ENCODE peak calls at places on chromosome 2, in nine cellular contexts. N is heart left ventricle, P is upper lobe of left lung, H is ovary, R is SK-N-SH, Y is right cardiac atrium, S is stomach, F is breast epithelium, G is IMR-90. A is an unnamed sample. For H3K4me1, the result is how much of the 10 kb centered on the place peaks cover.

GRCh38 chr2:101608411-101609317 is 88.8 kb upstream of the MAP4K4 start:
- DNase-seq in G (no peak), Y (no peak), R (no peak), H (no peak), F (no peak), S (no peak), N (no peak), P (no peak), A (no peak)

GRCh38 chr2:113910110-113910717 is 20.3 kb downstream of the ACTR3 start:
- DNase-seq in H (no peak), S (no peak), P (no peak), G (peak), N (no peak), R (no peak), Y (no peak), F (no peak), A (no peak)

GRCh38 chr2:132582360-132582759 is 87.6 kb downstream of the LYPD1 start:
- DNase-seq in R (no peak), F (no peak), N (no peak), P (peak), H (no peak), Y (no peak), G (peak), S (peak), A (no peak)

GRCh38 chr2:44965684-44966083 is 24.2 kb downstream of the SIX3 start:
- DNase-seq in F (no peak), P (no peak), N (no peak), H (no peak), G (no peak), S (no peak), Y (no peak), R (no peak), A (no peak)

GRCh38 chr2:235002198-235003095 is 50.6 kb downstream of the SH3BP4 start:
- DNase-seq in Y (no peak), P (no peak), H (no peak), G (peak), R (no peak), N (no peak), F (no peak), S (no peak), A (no peak)

GRCh38 chr2:120831106-120831505 is 95.4 kb downstream of the GLI2 start:
- DNase-seq in S (no peak), P (no peak), N (no peak), G (no peak), H (no peak), R (no peak), F (no peak), Y (peak), A (no peak)

GRCh38 chr2:30433902-30434301 is 13.1 kb upstream of the LCLAT1 start:
- DNase-seq in R (no peak), N (no peak), F (no peak), S (no peak), G (no peak), P (no peak), Y (no peak), H (no peak), A (no peak)

GRCh38 chr2:174120346-174120745 is 128.0 kb downstream of the OLA1 start:
- DNase-seq in G (peak), R (no peak), S (no peak), P (no peak), F (no peak), Y (no peak), N (no peak), H (no peak), A (no peak)

GRCh38 chr2:68907232-68907922 is 36.2 kb upstream of the BMP10 start:
- DNase-seq in R (no peak), N (no peak), P (no peak), G (no peak), H (no peak), Y (no peak), S (no peak), F (no peak), A (no peak)

GRCh38 chr2:176096243-176096985 is 3.2 kb upstream of the HOXD12 start:
- DNase-seq in Y (no peak), P (no peak), S (no peak), N (no peak), F (no peak), R (no peak), H (no peak), G (no peak), A (no peak)

GRCh38 chr2:30351087-30351486 is 96.0 kb upstream of the LCLAT1 start:
- DNase-seq in Y (peak), P (no peak), S (no peak), N (peak), G (no peak), H (no peak), F (no peak), R (no peak), A (no peak)

GRCh38 chr2:191299866-191300265 is 54.7 kb downstream of the MYO1B start:
- DNase-seq in Y (no peak), R (no peak), H (no peak), F (no peak), N (no peak), P (no peak), S (no peak), G (no peak), A (no peak)

GRCh38 chr2:56940054-56940453 is 756.3 kb downstream of the CCDC85A start:
- DNase-seq in R (no peak), Y (no peak), S (no peak), G (no peak), H (no peak), P (no peak), F (no peak), N (no peak), A (no peak)

GRCh38 chr2:79511320-79511951 is 1.4 kb upstream of the CTNNA2 start:
- DNase-seq in G (peak), Y (no peak), S (peak), P (no peak), H (peak), N (peak), F (no peak), R (no peak), A (no peak)

GRCh38 chr2:199554026-199554425 is 96.3 kb upstream of the SATB2 start:
- DNase-seq in Y (no peak), H (no peak), R (no peak), N (no peak), F (no peak), G (no peak), S (no peak), P (no peak), A (no peak)

GRCh38 chr2:113102133-113102532 is 25.3 kb upstream of the IL1RN start:
- DNase-seq in H (no peak), Y (no peak), R (no peak), N (no peak), G (no peak), S (no peak), P (no peak), F (no peak), A (no peak)

GRCh38 chr2:9250091-9250490 is 43.5 kb downstream of the ASAP2 start:
- DNase-seq in F (no peak), P (no peak), N (no peak), R (no peak), H (no peak), Y (no peak), S (no peak), G (no peak), A (no peak)

GRCh38 chr2:9247177-9247576 is 40.6 kb downstream of the ASAP2 start:
- DNase-seq in R (peak), S (no peak), P (no peak), N (no peak), Y (no peak), G (no peak), F (no peak), H (no peak), A (no peak)

GRCh38 chr2:9248363-9248762 is 41.8 kb downstream of the ASAP2 start:
- DNase-seq in R (no peak), S (no peak), N (no peak), Y (no peak), P (no peak), H (no peak), G (no peak), F (no peak), A (no peak)

GRCh38 chr2:9249036-9249800 is 42.6 kb downstream of the ASAP2 start:
- DNase-seq in Y (no peak), S (peak), R (no peak), N (no peak), P (no peak), H (no peak), F (no peak), G (peak), A (no peak)

DNA sequence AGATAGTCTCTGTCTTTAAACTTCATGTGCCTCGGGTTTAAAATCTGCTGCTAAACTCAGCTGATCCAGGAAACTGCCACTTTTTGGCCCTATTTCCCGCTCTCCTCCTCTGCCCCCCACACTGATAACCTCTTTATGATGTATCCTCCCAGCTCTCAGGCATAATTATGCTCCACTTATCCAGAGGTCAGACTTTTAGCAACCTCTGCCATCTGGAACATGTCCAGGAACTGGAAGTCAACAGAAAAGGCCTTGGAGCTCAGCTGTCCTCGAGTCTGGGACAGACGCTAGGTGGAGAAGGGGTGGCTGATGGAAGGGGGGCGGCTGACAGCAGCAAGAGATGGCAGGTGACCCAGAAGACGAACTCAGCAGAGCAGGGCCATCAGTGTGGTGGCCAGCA is 41.2 kb downstream of the ASAP2 start:
- DNase-seq in R (peak), S (peak), Y (no peak), P (no peak), N (peak), H (no peak), G (no peak), F (no peak), A (no peak)
- H3K4me1 ChIP-seq in R (half or more), S (under half), Y (under half), P (under half), N (under half), H (under half), G (under half), F (under half), A (under half)

DNA sequence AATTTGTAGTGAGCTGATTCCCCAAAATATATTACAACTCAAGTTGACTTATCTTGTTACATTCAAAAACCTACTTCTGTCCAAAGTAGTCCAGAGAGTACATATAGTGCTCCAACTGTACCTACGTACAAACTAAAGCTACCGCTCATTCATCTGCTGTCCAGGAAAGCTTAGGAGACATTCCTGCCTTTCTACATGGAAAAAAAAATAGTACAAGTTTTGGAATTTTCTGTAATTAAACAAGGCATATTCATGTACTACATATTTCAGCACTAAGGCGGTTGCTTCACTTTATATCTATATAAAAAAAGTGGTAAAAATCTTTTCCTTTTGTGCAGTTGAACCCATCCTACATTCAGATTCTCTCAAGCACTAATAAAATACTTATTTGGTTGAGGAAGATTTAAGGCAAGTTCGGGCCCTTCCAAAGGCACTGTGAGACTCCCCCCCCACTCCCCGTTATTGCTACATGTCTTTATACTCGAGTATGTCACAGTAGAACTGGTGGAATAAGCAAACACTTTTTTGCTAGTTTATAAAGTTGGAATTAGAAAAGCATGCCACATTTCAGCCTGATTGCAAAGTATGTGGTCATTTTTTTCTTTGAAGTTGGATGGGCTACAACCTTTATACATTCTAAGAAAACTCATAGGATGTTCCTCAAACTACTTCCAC is 3.8 kb downstream of the ZFP36L2 start:
- DNase-seq in G (peak), N (no peak), R (no peak), F (no peak), H (no peak), P (no peak), Y (peak), S (no peak), A (no peak)
- H3K4me1 ChIP-seq in G (under half), N (under half), R (half or more), F (under half), H (under half), P (under half), Y (under half), S (under half), A (half or more)

GRCh38 chr2:66580343-66580954 is 145.5 kb downstream of the MEIS1 start:
- DNase-seq in R (no peak), H (no peak), P (no peak), F (no peak), Y (no peak), G (no peak), S (no peak), N (no peak), A (no peak)
- H3K4me1 ChIP-seq in R (under half), H (under half), P (under half), F (under half), Y (under half), G (under half), S (under half), N (under half), A (under half)

GRCh38 chr2:208020253-208020652 is 5.1 kb downstream of the PLEKHM3 start:
- DNase-seq in S (no peak), N (no peak), P (no peak), G (no peak), R (no peak), F (no peak), Y (no peak), H (no peak), A (no peak)

GRCh38 chr2:208010501-208010900 is 14.8 kb downstream of the PLEKHM3 start:
- DNase-seq in H (no peak), N (no peak), P (no peak), F (no peak), S (no peak), R (no peak), G (peak), Y (no peak), A (no peak)

GRCh38 chr2:208017721-208018120 is 7.6 kb downstream of the PLEKHM3 start:
- DNase-seq in G (no peak), P (no peak), R (no peak), Y (no peak), H (no peak), N (no peak), S (no peak), F (no peak), A (no peak)

GRCh38 chr2:208012449-208012848 is 12.9 kb downstream of the PLEKHM3 start:
- DNase-seq in S (peak), N (peak), P (peak), F (no peak), Y (no peak), R (no peak), G (no peak), H (no peak), A (no peak)

GRCh38 chr2:208015475-208015874 is 9.9 kb downstream of the PLEKHM3 start:
- DNase-seq in R (no peak), P (no peak), G (no peak), H (no peak), S (no peak), Y (no peak), N (no peak), F (no peak), A (no peak)
- H3K4me1 ChIP-seq in R (under half), P (under half), G (under half), H (under half), S (under half), Y (under half), N (under half), F (under half), A (under half)

GRCh38 chr2:10331033-10331701 is 28.5 kb downstream of the HPCAL1 start:
- DNase-seq in Y (peak), S (peak), P (peak), N (peak), G (no peak), R (no peak), H (no peak), F (peak), A (peak)
- H3K4me1 ChIP-seq in Y (under half), S (under half), P (half or more), N (under half), G (under half), R (half or more), H (under half), F (under half), A (under half)

DNA sequence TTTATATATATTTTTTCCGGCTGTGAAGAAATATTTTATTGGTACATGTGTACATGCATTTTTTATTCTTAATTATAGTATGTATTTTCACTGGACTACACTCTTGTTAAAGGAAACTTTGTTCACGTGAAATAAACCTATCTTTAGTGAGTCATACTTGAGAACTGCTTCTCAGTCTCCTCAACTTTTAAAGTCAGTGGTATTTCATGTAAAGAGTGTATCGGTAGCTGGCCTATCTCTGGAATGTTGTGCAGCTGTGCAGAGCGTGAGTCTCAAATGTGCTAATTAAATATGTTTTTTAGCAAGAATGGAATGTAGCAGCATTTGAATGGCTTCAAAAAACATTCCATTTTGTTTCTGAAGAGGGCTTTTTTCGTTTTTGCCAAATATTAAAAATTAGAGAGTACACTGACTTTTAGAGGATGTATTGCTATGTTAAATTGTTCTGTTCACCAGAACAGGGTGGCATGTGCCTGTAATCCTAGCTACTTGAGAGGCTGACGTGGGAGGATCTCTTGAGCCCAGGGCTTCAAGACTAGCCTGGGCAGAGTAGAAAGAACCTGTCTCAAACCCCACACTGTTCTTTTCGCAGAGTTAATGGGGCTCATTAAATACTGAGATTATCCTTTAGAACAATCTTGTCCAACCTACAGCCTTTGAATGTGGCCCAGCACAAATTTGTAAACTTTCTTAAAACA is 14.3 kb downstream of the SPTBN1 start:
- DNase-seq in N (no peak), S (no peak), R (no peak), G (peak), Y (no peak), F (no peak), H (no peak), P (peak), A (no peak)
- H3K4me1 ChIP-seq in N (half or more), S (under half), R (under half), G (under half), Y (under half), F (under half), H (under half), P (half or more), A (under half)

DNA sequence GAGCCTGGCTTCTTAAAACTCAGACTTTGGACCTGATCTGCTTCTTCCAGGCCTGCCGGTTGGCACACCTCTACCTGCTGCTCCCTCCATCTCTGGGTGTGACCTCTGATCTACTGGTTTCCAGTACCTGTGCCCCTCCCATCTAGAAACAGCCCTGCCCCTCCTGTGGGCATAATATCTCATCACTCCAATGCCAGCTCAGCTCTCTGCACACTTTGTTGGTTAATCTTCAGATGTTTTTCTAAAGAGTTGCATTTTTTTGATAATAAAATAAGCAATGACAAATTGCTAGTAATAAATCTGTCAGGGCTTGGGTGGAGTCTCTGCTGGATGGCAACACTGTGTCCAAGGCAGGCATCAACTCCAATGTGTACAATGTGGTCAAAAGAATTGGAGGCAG is 89.6 kb upstream of the PPP1CB start:
- DNase-seq in R (no peak), S (peak), P (no peak), F (no peak), H (no peak), Y (no peak), G (no peak), N (no peak), A (no peak)
- H3K4me1 ChIP-seq in R (half or more), S (half or more), P (half or more), F (under half), H (under half), Y (under half), G (under half), N (under half), A (half or more)

GRCh38 chr2:239247401-239248245 is 153.2 kb downstream of the HDAC4 start:
- DNase-seq in F (no peak), P (no peak), G (no peak), Y (no peak), S (no peak), H (peak), R (no peak), N (no peak), A (peak)

GRCh38 chr2:239246723-239247122 is 154.1 kb downstream of the HDAC4 start:
- DNase-seq in H (peak), P (no peak), Y (no peak), N (no peak), F (no peak), S (no peak), R (no peak), G (no peak), A (no peak)

GRCh38 chr2:239250216-239251071 is 150.4 kb downstream of the HDAC4 start:
- DNase-seq in S (no peak), Y (no peak), N (no peak), F (no peak), R (no peak), H (peak), P (no peak), G (no peak), A (no peak)

GRCh38 chr2:239249781-239250180 is 151.0 kb downstream of the HDAC4 start:
- DNase-seq in S (peak), P (peak), G (peak), Y (peak), F (no peak), H (peak), N (peak), R (no peak), A (peak)

DNA sequence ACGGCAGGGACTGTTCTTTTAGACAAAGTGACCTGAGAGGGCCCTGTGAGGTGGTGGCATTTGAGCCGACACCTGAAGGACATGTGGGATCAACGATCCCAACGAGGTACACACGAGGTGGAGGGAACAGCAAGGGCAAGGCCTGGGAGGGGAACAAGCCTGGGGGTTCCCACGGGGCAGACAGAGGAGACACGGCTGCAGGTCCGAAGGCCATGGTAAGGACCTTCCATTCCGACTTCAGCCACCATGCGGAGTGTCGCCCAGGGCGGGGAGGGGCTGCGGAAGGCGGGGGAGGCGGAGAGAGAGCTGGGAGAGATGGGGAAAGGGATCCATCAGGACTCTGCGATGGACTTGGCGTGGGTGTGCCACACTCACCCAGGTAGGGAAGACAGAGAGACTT is 151.8 kb downstream of the HDAC4 start:
- DNase-seq in N (no peak), G (no peak), Y (no peak), H (peak), R (no peak), S (no peak), P (no peak), F (no peak), A (no peak)
- H3K4me1 ChIP-seq in N (under half), G (under half), Y (under half), H (under half), R (half or more), S (under half), P (under half), F (under half), A (under half)

GRCh38 chr2:12417811-12418210 is 298.9 kb upstream of the TRIB2 start:
- DNase-seq in S (no peak), F (no peak), H (no peak), Y (no peak), G (no peak), P (no peak), R (no peak), N (no peak), A (no peak)

GRCh38 chr2:12416600-12416999 is 300.1 kb upstream of the TRIB2 start:
- DNase-seq in F (no peak), H (peak), R (no peak), G (peak), Y (peak), N (peak), P (peak), S (peak), A (peak)

DNA sequence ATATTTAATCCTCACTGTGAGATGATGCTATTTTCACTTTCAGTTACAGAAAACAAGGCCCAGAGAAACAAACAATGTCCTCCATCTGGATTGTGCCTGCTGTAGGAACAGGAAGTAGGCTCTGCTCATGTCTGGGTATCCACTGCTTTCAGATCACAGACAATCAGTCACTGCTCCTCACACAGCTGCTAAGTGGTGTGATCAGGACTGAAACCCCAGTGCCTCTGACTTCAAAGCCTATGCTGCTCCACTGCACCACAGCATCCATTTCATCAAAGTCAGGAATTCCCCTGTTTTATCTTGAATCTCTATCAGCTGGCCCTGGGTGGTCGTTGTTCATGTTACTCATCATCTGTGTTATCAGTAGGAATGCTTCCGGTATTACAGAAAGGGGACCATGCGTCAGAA is 303.8 kb upstream of the TRIB2 start:
- DNase-seq in G (peak), R (peak), S (no peak), F (no peak), N (no peak), Y (no peak), H (no peak), P (no peak), A (no peak)
- H3K4me1 ChIP-seq in G (under half), R (under half), S (under half), F (under half), N (under half), Y (under half), H (under half), P (under half), A (under half)

A was measured in tibial artery.